ENCODE peak calls at places on chromosomes 6 and 20, in nine cellular contexts. One of them, this sample, is unnamed.

GRCh38 chr6:34679552-34680255 is 16.9 kb downstream of the ILRUN start:
- DNase-seq in uterus: no peak
- DNase-seq in A549: no peak
- DNase-seq in upper lobe of right lung: no peak
- DNase-seq in esophagus muscularis mucosa: no peak
- DNase-seq in heart left ventricle: no peak
- DNase-seq in RWPE2: no peak
- DNase-seq in mesenchymal stem cell: peak; percentile 22
- DNase-seq in GM23248: peak; percentile 12
- DNase-seq in this sample: no peak

GRCh38 chr20:12210591-12210990 is 292.9 kb downstream of the BTBD3 start:
- DNase-seq in uterus: no peak
- DNase-seq in A549: no peak
- DNase-seq in upper lobe of right lung: no peak
- DNase-seq in esophagus muscularis mucosa: no peak
- DNase-seq in heart left ventricle: no peak
- DNase-seq in RWPE2: no peak
- DNase-seq in mesenchymal stem cell: no peak
- DNase-seq in GM23248: no peak
- DNase-seq in this sample: no peak

GRCh38 chr6:17497701-17498100 is 102.4 kb upstream of the FAM8A1 start:
- DNase-seq in uterus: no peak
- DNase-seq in A549: no peak
- DNase-seq in upper lobe of right lung: no peak
- DNase-seq in esophagus muscularis mucosa: no peak
- DNase-seq in heart left ventricle: no peak
- DNase-seq in RWPE2: no peak
- DNase-seq in mesenchymal stem cell: no peak
- DNase-seq in GM23248: no peak
- DNase-seq in this sample: no peak

GRCh38 chr6:159174263-159174974 is 5.2 kb downstream of the FNDC1 start:
- DNase-seq in uterus: peak; percentile 64
- DNase-seq in A549: peak; percentile 53
- DNase-seq in upper lobe of right lung: peak; percentile 87
- DNase-seq in esophagus muscularis mucosa: peak; percentile 47
- DNase-seq in heart left ventricle: peak; percentile 61
- DNase-seq in RWPE2: no peak
- DNase-seq in mesenchymal stem cell: peak; percentile 58
- DNase-seq in GM23248: peak; percentile 91
- DNase-seq in this sample: peak; percentile 39

GRCh38 chr20:24699321-24700165 is 230.1 kb downstream of the SYNDIG1 start:
- DNase-seq in uterus: no peak
- DNase-seq in A549: no peak
- DNase-seq in upper lobe of right lung: peak; percentile 36
- DNase-seq in esophagus muscularis mucosa: peak; percentile 70
- DNase-seq in heart left ventricle: peak; percentile 34
- DNase-seq in RWPE2: no peak
- DNase-seq in mesenchymal stem cell: no peak
- DNase-seq in GM23248: peak; percentile 46
- DNase-seq in this sample: no peak

GRCh38 chr6:167575201-167575696 is 250.4 kb downstream of the TTLL2 start:
- DNase-seq in uterus: no peak
- DNase-seq in A549: no peak
- DNase-seq in upper lobe of right lung: no peak
- DNase-seq in esophagus muscularis mucosa: no peak
- DNase-seq in heart left ventricle: no peak
- DNase-seq in RWPE2: no peak
- DNase-seq in mesenchymal stem cell: no peak
- DNase-seq in GM23248: no peak
- DNase-seq in this sample: no peak

GRCh38 chr6:41700577-41701347 is 34.6 kb downstream of the TFEB start:
- DNase-seq in uterus: no peak
- DNase-seq in A549: no peak
- DNase-seq in upper lobe of right lung: no peak
- DNase-seq in esophagus muscularis mucosa: no peak
- DNase-seq in heart left ventricle: peak; percentile 59
- DNase-seq in RWPE2: no peak
- DNase-seq in mesenchymal stem cell: no peak
- DNase-seq in GM23248: no peak
- DNase-seq in this sample: no peak

GRCh38 chr20:60256811-60257210 is 298.6 kb downstream of the CDH26 start:
- DNase-seq in uterus: no peak
- DNase-seq in A549: no peak
- DNase-seq in upper lobe of right lung: no peak
- DNase-seq in esophagus muscularis mucosa: no peak
- DNase-seq in heart left ventricle: no peak
- DNase-seq in RWPE2: no peak
- DNase-seq in mesenchymal stem cell: no peak
- DNase-seq in GM23248: no peak
- DNase-seq in this sample: no peak

GRCh38 chr6:1820165-1820564 is 210.4 kb downstream of the FOXC1 start:
- DNase-seq in uterus: no peak
- DNase-seq in A549: no peak
- DNase-seq in upper lobe of right lung: no peak
- DNase-seq in esophagus muscularis mucosa: no peak
- DNase-seq in heart left ventricle: no peak
- DNase-seq in RWPE2: no peak
- DNase-seq in mesenchymal stem cell: no peak
- DNase-seq in GM23248: peak; percentile 52
- DNase-seq in this sample: no peak

GRCh38 chr6:28408076-28408802 is 8.7 kb upstream of the ZSCAN12 start:
- DNase-seq in uterus: no peak
- DNase-seq in A549: no peak
- DNase-seq in upper lobe of right lung: no peak
- DNase-seq in esophagus muscularis mucosa: no peak
- DNase-seq in heart left ventricle: no peak
- DNase-seq in RWPE2: no peak
- DNase-seq in mesenchymal stem cell: peak; percentile 17
- DNase-seq in GM23248: peak; percentile 9
- DNase-seq in this sample: no peak

GRCh38 chr6:131390322-131390721 is 182.7 kb upstream of the ARG1 start:
- DNase-seq in uterus: no peak
- DNase-seq in A549: no peak
- DNase-seq in upper lobe of right lung: no peak
- DNase-seq in esophagus muscularis mucosa: no peak
- DNase-seq in heart left ventricle: no peak
- DNase-seq in RWPE2: no peak
- DNase-seq in mesenchymal stem cell: no peak
- DNase-seq in GM23248: no peak
- DNase-seq in this sample: no peak

GRCh38 chr20:235891-236290 is 8.8 kb downstream of the DEFB129 start:
- DNase-seq in uterus: no peak
- DNase-seq in A549: peak; percentile 55
- DNase-seq in upper lobe of right lung: no peak
- DNase-seq in esophagus muscularis mucosa: no peak
- DNase-seq in heart left ventricle: no peak
- DNase-seq in RWPE2: no peak
- DNase-seq in mesenchymal stem cell: no peak
- DNase-seq in GM23248: peak; percentile 22
- DNase-seq in this sample: no peak

GRCh38 chr6:138227316-138227781 is 9.1 kb upstream of the PBOV1 start:
- DNase-seq in uterus: no peak
- DNase-seq in A549: no peak
- DNase-seq in upper lobe of right lung: peak; percentile 67
- DNase-seq in esophagus muscularis mucosa: no peak
- DNase-seq in heart left ventricle: no peak
- DNase-seq in RWPE2: no peak
- DNase-seq in mesenchymal stem cell: no peak
- DNase-seq in GM23248: no peak
- DNase-seq in this sample: no peak

GRCh38 chr6:116047173-116047933 is 13.3 kb downstream of the FRK start:
- DNase-seq in uterus: no peak
- DNase-seq in A549: peak; percentile 32
- DNase-seq in upper lobe of right lung: no peak
- DNase-seq in esophagus muscularis mucosa: no peak
- DNase-seq in heart left ventricle: no peak
- DNase-seq in RWPE2: no peak
- DNase-seq in mesenchymal stem cell: peak; percentile 34
- DNase-seq in GM23248: peak; percentile 56
- DNase-seq in this sample: no peak

GRCh38 chr20:602357-602970 is 7.6 kb downstream of the TCF15 start:
- DNase-seq in uterus: no peak
- DNase-seq in A549: no peak
- DNase-seq in upper lobe of right lung: no peak
- DNase-seq in esophagus muscularis mucosa: no peak
- DNase-seq in heart left ventricle: peak; percentile 84
- DNase-seq in RWPE2: no peak
- DNase-seq in mesenchymal stem cell: no peak
- DNase-seq in GM23248: no peak
- DNase-seq in this sample: no peak

GRCh38 chr6:108836061-108836460 is 12.2 kb upstream of the ARMC2 start:
- DNase-seq in uterus: no peak
- DNase-seq in A549: no peak
- DNase-seq in upper lobe of right lung: no peak
- DNase-seq in esophagus muscularis mucosa: no peak
- DNase-seq in heart left ventricle: no peak
- DNase-seq in RWPE2: no peak
- DNase-seq in mesenchymal stem cell: peak; percentile 34
- DNase-seq in GM23248: peak; percentile 7
- DNase-seq in this sample: no peak

GRCh38 chr6:37738216-37738615 is 40.5 kb upstream of the MDGA1 start:
- DNase-seq in uterus: no peak
- DNase-seq in A549: no peak
- DNase-seq in upper lobe of right lung: no peak
- DNase-seq in esophagus muscularis mucosa: no peak
- DNase-seq in heart left ventricle: no peak
- DNase-seq in RWPE2: no peak
- DNase-seq in mesenchymal stem cell: no peak
- DNase-seq in GM23248: no peak
- DNase-seq in this sample: no peak

GRCh38 chr6:21075986-21076385 is 517.6 kb upstream of the SOX4 start:
- DNase-seq in uterus: no peak
- DNase-seq in A549: no peak
- DNase-seq in upper lobe of right lung: no peak
- DNase-seq in esophagus muscularis mucosa: no peak
- DNase-seq in heart left ventricle: no peak
- DNase-seq in RWPE2: no peak
- DNase-seq in mesenchymal stem cell: no peak
- DNase-seq in GM23248: no peak
- DNase-seq in this sample: no peak

DNA sequence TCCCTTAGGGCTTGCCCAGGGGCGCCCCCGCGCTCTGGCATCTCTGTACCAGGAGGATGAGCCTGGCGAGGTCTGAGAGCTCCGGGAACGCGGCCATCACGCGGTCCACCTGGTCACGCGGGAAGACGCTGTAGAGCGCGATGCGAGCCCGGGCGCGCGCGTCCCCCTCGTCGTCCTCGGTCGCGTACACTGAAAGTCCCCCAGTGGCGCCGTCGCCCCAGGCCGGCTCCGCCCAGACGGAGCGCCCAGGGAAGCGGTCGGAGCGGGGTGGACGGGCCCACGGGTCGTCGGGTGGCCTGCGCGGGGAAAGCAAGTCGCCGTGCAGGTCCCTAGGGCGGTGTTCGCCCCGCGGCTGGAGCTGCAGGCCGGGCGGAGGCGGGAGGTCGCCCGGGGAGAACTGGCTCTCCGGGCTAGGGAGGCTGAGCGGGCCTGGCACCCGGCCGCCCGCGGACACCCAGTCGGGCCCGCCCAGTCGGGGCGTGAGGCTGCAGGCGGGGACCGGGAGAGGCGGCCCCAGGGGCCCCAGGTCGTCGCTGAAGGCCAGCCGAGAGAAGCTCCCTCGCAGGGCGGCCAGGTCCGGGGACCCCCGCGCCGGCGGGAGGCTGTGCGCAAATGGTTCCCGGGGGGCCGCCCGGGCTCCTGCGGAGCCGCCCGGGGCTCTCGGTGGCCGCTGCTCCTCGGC is 34.0 kb downstream of the ZC3H12D start:
- DNase-seq in uterus: peak; percentile 35
- DNase-seq in A549: no peak
- DNase-seq in upper lobe of right lung: peak; percentile 81
- DNase-seq in esophagus muscularis mucosa: no peak
- DNase-seq in heart left ventricle: peak; percentile 45
- DNase-seq in RWPE2: no peak
- DNase-seq in mesenchymal stem cell: no peak
- DNase-seq in GM23248: peak; percentile 62
- DNase-seq in this sample: no peak
- H3K4me3 ChIP-seq in uterus: peak overlapping the region; percentile 1
- H3K4me3 ChIP-seq in A549: no peak overlapping the region
- H3K4me3 ChIP-seq in upper lobe of right lung: peak overlapping the region; percentile 56
- H3K4me3 ChIP-seq in esophagus muscularis mucosa: peak overlapping the region; percentile 61
- H3K4me3 ChIP-seq in heart left ventricle: peak overlapping the region; percentile 53
- H3K4me3 ChIP-seq in RWPE2: peak overlapping the region; percentile 24
- H3K4me3 ChIP-seq in mesenchymal stem cell: peak overlapping the region; percentile 51
- H3K4me3 ChIP-seq in GM23248: peak overlapping the region; percentile 61
- H3K4me3 ChIP-seq in this sample: no peak overlapping the region

DNA sequence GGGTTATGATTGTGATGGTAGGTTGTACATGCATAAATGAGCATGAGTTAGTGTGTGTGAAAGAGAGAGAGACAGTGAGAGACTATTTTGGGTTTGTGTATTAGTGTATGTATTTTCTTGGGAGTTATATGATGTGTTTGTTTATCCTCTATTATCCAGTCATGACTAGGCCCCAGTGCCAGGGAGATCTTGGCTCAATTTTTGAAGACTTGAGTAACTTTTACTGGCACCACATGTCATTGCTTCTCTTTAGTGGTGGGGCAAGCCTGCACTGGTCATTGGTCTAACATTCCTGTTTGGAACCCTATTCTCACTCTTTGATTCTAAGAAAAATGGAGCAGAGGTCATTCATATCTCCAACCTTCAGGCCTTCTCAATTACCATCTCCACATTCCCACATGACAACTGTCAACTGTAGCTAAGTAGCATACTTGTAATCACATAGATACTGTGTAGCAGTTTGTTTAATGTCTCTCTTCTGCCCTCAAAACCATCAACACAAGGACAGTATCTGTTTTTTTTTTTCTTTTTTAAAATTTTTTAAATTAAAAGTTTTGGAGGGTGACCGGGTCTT is 8.8 kb downstream of the L3MBTL1 start:
- DNase-seq in uterus: no peak
- DNase-seq in A549: no peak
- DNase-seq in upper lobe of right lung: no peak
- DNase-seq in esophagus muscularis mucosa: no peak
- DNase-seq in heart left ventricle: no peak
- DNase-seq in RWPE2: no peak
- DNase-seq in mesenchymal stem cell: no peak
- DNase-seq in GM23248: peak; percentile 21
- DNase-seq in this sample: no peak
- H3K4me1 ChIP-seq in uterus: no peaks in the 10 kb centered on the region
- H3K4me1 ChIP-seq in A549: no peaks in the 10 kb centered on the region
- H3K4me1 ChIP-seq in upper lobe of right lung: peaks cover 7% of the 10 kb centered on the region
- H3K4me1 ChIP-seq in esophagus muscularis mucosa: peaks cover 24% of the 10 kb centered on the region
- H3K4me1 ChIP-seq in heart left ventricle: no peaks in the 10 kb centered on the region
- H3K4me1 ChIP-seq in RWPE2: no peaks in the 10 kb centered on the region
- H3K4me1 ChIP-seq in mesenchymal stem cell: peaks cover 15% of the 10 kb centered on the region
- H3K4me1 ChIP-seq in GM23248: no peaks in the 10 kb centered on the region
- H3K4me1 ChIP-seq in this sample: peaks cover 14% of the 10 kb centered on the region

GRCh38 chr6:30327232-30327746 is 562 bp downstream of the TRIM39 start:
- DNase-seq in uterus: no peak
- DNase-seq in A549: no peak
- DNase-seq in upper lobe of right lung: no peak
- DNase-seq in esophagus muscularis mucosa: no peak
- DNase-seq in heart left ventricle: no peak
- DNase-seq in RWPE2: no peak
- DNase-seq in mesenchymal stem cell: no peak
- DNase-seq in GM23248: no peak
- DNase-seq in this sample: no peak
- H3K27ac ChIP-seq in uterus: peak overlapping the region; percentile 97
- H3K27ac ChIP-seq in A549: peak overlapping the region; percentile 99
- H3K27ac ChIP-seq in upper lobe of right lung: peak overlapping the region; percentile 99
- H3K27ac ChIP-seq in esophagus muscularis mucosa: peak overlapping the region; percentile 97
- H3K27ac ChIP-seq in heart left ventricle: peak overlapping the region; percentile 97
- H3K27ac ChIP-seq in RWPE2: peak overlapping the region; percentile 81
- H3K27ac ChIP-seq in mesenchymal stem cell: no peak overlapping the region
- H3K27ac ChIP-seq in GM23248: peak overlapping the region; percentile 90
- H3K27ac ChIP-seq in this sample: peak overlapping the region; percentile 98

GRCh38 chr6:27333642-27334040 is 21.6 kb upstream of the POM121L2 start:
- DNase-seq in uterus: no peak
- DNase-seq in A549: no peak
- DNase-seq in upper lobe of right lung: no peak
- DNase-seq in esophagus muscularis mucosa: no peak
- DNase-seq in heart left ventricle: no peak
- DNase-seq in RWPE2: no peak
- DNase-seq in mesenchymal stem cell: no peak
- DNase-seq in GM23248: no peak
- DNase-seq in this sample: no peak
- H3K4me3 ChIP-seq in uterus: no peak overlapping the region
- H3K4me3 ChIP-seq in A549: peak overlapping the region; percentile 44
- H3K4me3 ChIP-seq in upper lobe of right lung: no peak overlapping the region
- H3K4me3 ChIP-seq in esophagus muscularis mucosa: no peak overlapping the region
- H3K4me3 ChIP-seq in heart left ventricle: no peak overlapping the region
- H3K4me3 ChIP-seq in RWPE2: peak overlapping the region; percentile 38
- H3K4me3 ChIP-seq in mesenchymal stem cell: peak overlapping the region; percentile 75
- H3K4me3 ChIP-seq in GM23248: peak overlapping the region; percentile 76
- H3K4me3 ChIP-seq in this sample: no peak overlapping the region

This sample was measured in CD8-positive, alpha-beta memory T cell.